ENCODE peak calls at places on chromosomes 3 and 15, in eight cellular contexts. D is stomach, A is colonic mucosa, I is body of pancreas, S is adrenal gland, V is tibial nerve, H is heart left ventricle, K is psoas muscle. F is an unnamed sample. For H3K36me3, the result is how much of the 10 kb centered on the place peaks cover.

GRCh38 chr15:68552344-68552743 is 26.4 kb upstream of the CORO2B start:
- DNase-seq in D (no peak), A (no peak), I (no peak), S (no peak), V (no peak), H (no peak), K (no peak), F (no peak)

GRCh38 chr15:99399612-99400011 is 148.3 kb downstream of the LRRC28 start:
- DNase-seq in D (no peak), A (no peak), I (no peak), S (no peak), V (no peak), H (no peak), K (no peak), F (no peak)

GRCh38 chr3:103963599-103963998 is 1403.1 kb upstream of the ALCAM start:
- DNase-seq in D (no peak), A (no peak), I (no peak), S (no peak), V (no peak), H (no peak), K (no peak), F (no peak)

GRCh38 chr15:85010472-85011209 is 29.0 kb downstream of the PDE8A start:
- DNase-seq in D (no peak), A (no peak), I (no peak), S (no peak), V (no peak), H (no peak), K (no peak), F (no peak)

GRCh38 chr15:65132841-65133549 is 613 bp downstream of the PDCD7 start:
- DNase-seq in D (peak), A (peak), I (peak), S (peak), V (no peak), H (peak), K (peak), F (peak)

GRCh38 chr15:50884583-50884982 is 23.9 kb upstream of the AP4E1 start:
- DNase-seq in D (no peak), A (no peak), I (no peak), S (no peak), V (no peak), H (no peak), K (no peak), F (no peak)

GRCh38 chr3:94069242-94069813 is 6.5 kb downstream of the NSUN3 start:
- DNase-seq in D (no peak), A (no peak), I (no peak), S (no peak), V (no peak), H (no peak), K (no peak), F (no peak)

GRCh38 chr3:52039846-52040245 is 16.5 kb downstream of the DUSP7 start:
- DNase-seq in D (peak), A (no peak), I (peak), S (no peak), V (peak), H (peak), K (peak), F (no peak)

GRCh38 chr3:23079976-23080375 is 123.2 kb upstream of the UBE2E2 start:
- DNase-seq in D (no peak), A (peak), I (peak), S (no peak), V (no peak), H (no peak), K (no peak), F (no peak)

GRCh38 chr3:48859188-48859587 is 11.5 kb upstream of the PRKAR2A start:
- DNase-seq in D (no peak), A (no peak), I (no peak), S (no peak), V (no peak), H (no peak), K (no peak), F (no peak)

GRCh38 chr3:196193738-196194541 is 17.3 kb downstream of the ZDHHC19 start:
- DNase-seq in D (peak), A (peak), I (peak), S (peak), V (peak), H (peak), K (peak), F (no peak)

DNA sequence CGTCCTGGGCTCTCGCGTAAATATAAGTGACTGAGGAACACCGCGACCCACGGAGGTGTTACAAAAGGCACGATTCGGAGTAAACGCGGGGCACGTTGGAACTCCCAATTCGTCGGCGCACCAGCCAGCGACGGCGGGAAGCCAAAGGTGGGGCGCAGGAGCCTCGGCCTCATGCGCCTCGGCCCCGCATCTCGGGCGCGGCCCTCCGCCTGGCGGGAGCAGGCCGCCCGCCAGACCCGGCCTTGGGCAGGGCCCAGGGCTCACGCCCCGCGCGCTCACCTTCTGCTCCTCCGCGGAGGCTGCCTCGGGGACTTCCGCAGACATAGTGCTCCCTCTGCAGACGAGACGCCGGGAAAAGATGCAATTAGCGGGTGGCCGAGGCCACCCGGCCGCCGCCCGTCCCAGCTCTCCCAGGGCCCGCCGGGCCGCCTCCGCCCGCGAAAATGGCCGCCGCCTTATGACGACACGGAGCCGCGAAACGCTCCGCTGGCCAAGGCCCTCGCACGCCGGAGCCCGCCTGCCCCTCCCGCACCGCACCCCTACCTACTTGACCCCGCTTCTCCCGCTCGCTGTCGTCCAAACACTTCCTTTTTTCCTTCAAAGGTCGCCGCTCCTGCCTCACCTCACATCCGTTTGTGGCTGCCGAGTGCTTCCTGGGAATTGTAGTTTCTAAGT is at the start of gene ARPP19:
- DNase-seq in D (peak), A (peak), I (peak), S (peak), V (peak), H (peak), K (peak), F (peak)
- TF ChIP-seq CTCF in D (no peak), A (no peak), I (no peak), S (no peak), V (peak), H (peak), K (no peak), F (no peak)

GRCh38 chr3:128663151-128663550 is 12.5 kb upstream of the RPN1 start:
- DNase-seq in D (no peak), A (no peak), I (no peak), S (no peak), V (no peak), H (no peak), K (no peak), F (no peak)

DNA sequence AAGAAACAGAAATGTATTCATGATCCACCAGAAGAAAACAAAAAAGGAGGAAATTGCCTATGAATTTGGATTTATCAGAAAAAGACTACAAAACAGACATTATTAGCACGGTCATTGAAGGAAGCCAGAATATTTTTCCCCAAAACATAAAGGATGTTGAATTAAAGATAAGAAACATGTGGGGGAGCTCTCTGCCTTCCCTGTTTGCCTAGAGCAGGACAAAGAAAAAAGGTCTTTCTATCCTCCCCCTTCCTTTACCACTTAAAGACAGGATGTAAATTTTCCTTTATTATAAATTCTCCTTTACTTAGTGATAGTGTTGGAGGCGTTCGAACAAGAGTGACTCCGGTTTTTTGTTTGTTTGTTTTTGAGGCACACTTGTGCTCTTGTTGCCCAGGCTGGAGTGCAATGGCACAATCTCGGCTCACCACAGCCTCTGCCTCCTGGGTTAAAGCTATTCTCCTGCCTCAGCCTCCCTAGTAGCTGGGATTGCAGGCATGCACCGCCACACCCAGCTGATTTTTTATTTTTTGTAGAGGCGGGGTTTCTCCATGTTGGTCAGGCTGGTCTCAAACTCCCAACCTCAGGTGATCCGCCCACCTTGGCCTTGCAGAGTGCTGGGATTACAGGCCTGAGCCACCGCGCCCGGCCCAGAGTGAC is 14.9 kb upstream of the RPN1 start:
- DNase-seq in D (no peak), A (no peak), I (no peak), S (no peak), V (no peak), H (no peak), K (no peak), F (no peak)
- H3K4me3 ChIP-seq in D (no peak), A (no peak), I (no peak), S (no peak), V (no peak), H (no peak), K (no peak), F (no peak)

GRCh38 chr3:66404246-66404645 is 96.6 kb downstream of the LRIG1 start:
- DNase-seq in D (no peak), A (no peak), I (no peak), S (no peak), V (no peak), H (no peak), K (no peak), F (no peak)
- H3K36me3 ChIP-seq in D (half or more), A (under half), I (under half), S (under half), V (under half), H (half or more), K (under half), F (under half)

GRCh38 chr3:149969110-149969944 is 1.4 kb downstream of the PFN2 start:
- DNase-seq in D (no peak), A (peak), I (peak), S (peak), V (peak), H (peak), K (peak), F (no peak)

GRCh38 chr3:149968216-149968615 is 2.5 kb downstream of the PFN2 start:
- DNase-seq in D (no peak), A (no peak), I (no peak), S (no peak), V (no peak), H (no peak), K (no peak), F (no peak)

GRCh38 chr3:149969945-149970715 is 565 bp downstream of the PFN2 start:
- DNase-seq in D (peak), A (peak), I (peak), S (peak), V (peak), H (peak), K (peak), F (peak)

GRCh38 chr3:149971403-149972075 is 844 bp upstream of the PFN2 start:
- DNase-seq in D (peak), A (peak), I (peak), S (peak), V (peak), H (peak), K (peak), F (no peak)

GRCh38 chr3:149970716-149971402 is at the start of gene PFN2:
- DNase-seq in D (peak), A (peak), I (peak), S (peak), V (peak), H (peak), K (peak), F (peak)
- TF ChIP-seq CTCF in D (no peak), A (no peak), I (no peak), S (no peak), V (no peak), H (no peak), K (no peak), F (no peak)

GRCh38 chr15:39429898-39430357 is 151.0 kb upstream of the THBS1 start:
- DNase-seq in D (peak), A (no peak), I (no peak), S (no peak), V (no peak), H (no peak), K (no peak), F (peak)

GRCh38 chr15:39431371-39431770 is 149.5 kb upstream of the THBS1 start:
- DNase-seq in D (no peak), A (no peak), I (no peak), S (no peak), V (no peak), H (no peak), K (no peak), F (no peak)

GRCh38 chr15:39427705-39428104 is 153.2 kb upstream of the THBS1 start:
- DNase-seq in D (no peak), A (no peak), I (peak), S (peak), V (no peak), H (peak), K (no peak), F (no peak)

GRCh38 chr15:39430389-39430788 is 150.5 kb upstream of the THBS1 start:
- DNase-seq in D (no peak), A (no peak), I (no peak), S (no peak), V (no peak), H (no peak), K (no peak), F (no peak)

GRCh38 chr15:39426552-39427532 is 154.0 kb upstream of the THBS1 start:
- DNase-seq in D (peak), A (no peak), I (peak), S (peak), V (peak), H (peak), K (peak), F (peak)
- H3K4me3 ChIP-seq in D (no peak), A (no peak), I (no peak), S (no peak), V (no peak), H (no peak), K (no peak), F (peak)

DNA sequence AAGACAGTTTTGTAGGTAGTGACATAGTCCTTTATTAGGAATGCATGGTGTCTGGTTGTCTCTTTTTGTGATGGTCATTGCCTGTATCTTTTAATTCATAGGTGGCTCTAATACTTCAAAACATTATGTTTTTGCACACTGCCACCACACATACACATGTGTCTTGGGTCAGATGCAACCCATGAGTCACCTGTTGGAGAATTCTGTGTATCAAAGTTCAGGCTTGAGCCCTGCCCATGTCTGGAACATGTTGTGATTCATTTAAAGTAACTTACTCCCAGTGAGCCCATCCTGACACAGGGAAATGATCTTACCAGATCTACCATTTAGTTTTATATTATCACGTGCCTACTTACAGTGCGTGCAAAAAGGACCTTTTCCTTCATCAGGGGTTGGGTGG is 142.7 kb downstream of the GHSR start:
- DNase-seq in D (no peak), A (peak), I (peak), S (no peak), V (no peak), H (no peak), K (no peak), F (no peak)
- H3K36me3 ChIP-seq in D (under half), A (under half), I (under half), S (under half), V (under half), H (half or more), K (under half), F (under half)

GRCh38 chr15:45268135-45268534 is 16.1 kb downstream of the SLC28A2 start:
- DNase-seq in D (peak), A (peak), I (peak), S (no peak), V (no peak), H (no peak), K (no peak), F (no peak)
- TF ChIP-seq CTCF in D (peak), A (peak), I (peak), S (no peak), V (no peak), H (no peak), K (no peak), F (peak)